ENCODE peak calls at places on chromosomes 12 and 14, in seven cellular contexts. S, Z, R, O, Q, F and P are unnamed samples.

GRCh38 chr14:30753452-30753851 is 120.9 kb upstream of the COCH start:
- DNase-seq in S (no peak), Z (no peak), R (no peak), O (no peak), Q (no peak), F (no peak), P (no peak)

GRCh38 chr14:28780843-28781503 is 14.4 kb downstream of the FOXG1 start:
- DNase-seq in S (no peak), Z (no peak), R (no peak), O (no peak), Q (no peak), F (no peak), P (no peak)

GRCh38 chr12:79364197-79364596 is 326.6 kb downstream of the PAWR start:
- DNase-seq in S (no peak), Z (no peak), R (no peak), O (no peak), Q (no peak), F (no peak), P (no peak)

GRCh38 chr14:101588990-101589389 is 27.7 kb downstream of the DIO3 start:
- DNase-seq in S (no peak), Z (no peak), R (no peak), O (no peak), Q (no peak), F (no peak), P (no peak)

GRCh38 chr12:49253033-49253623 is 11.8 kb upstream of the TUBA1C start:
- DNase-seq in S (no peak), Z (no peak), R (no peak), O (no peak), Q (no peak), F (no peak), P (no peak)

GRCh38 chr12:3202734-3203446 is 125.7 kb downstream of the TSPAN9 start:
- DNase-seq in S (peak), Z (no peak), R (peak), O (peak), Q (peak), F (peak), P (peak)

GRCh38 chr12:50581226-50582184 is 76.7 kb downstream of the DIP2B start:
- DNase-seq in S (no peak), Z (no peak), R (peak), O (no peak), Q (peak), F (no peak), P (no peak)

GRCh38 chr12:4049566-4050080 is 176.4 kb upstream of the PARP11 start:
- DNase-seq in S (no peak), Z (no peak), R (no peak), O (no peak), Q (no peak), F (no peak), P (no peak)

GRCh38 chr12:47102845-47103666 is 23.3 kb upstream of the AMIGO2 start:
- DNase-seq in S (no peak), Z (peak), R (no peak), O (no peak), Q (no peak), F (no peak), P (no peak)

GRCh38 chr12:51822956-51823355 is 25.6 kb downstream of the FIGNL2 start:
- DNase-seq in S (no peak), Z (no peak), R (no peak), O (no peak), Q (no peak), F (no peak), P (no peak)

GRCh38 chr12:20044836-20045235 is 323.5 kb upstream of the PDE3A start:
- DNase-seq in S (no peak), Z (no peak), R (no peak), O (no peak), Q (no peak), F (no peak), P (no peak)

GRCh38 chr12:122099280-122099749 is 20.8 kb downstream of the MLXIP start:
- DNase-seq in S (no peak), Z (no peak), R (no peak), O (no peak), Q (no peak), F (peak), P (no peak)

GRCh38 chr12:94263905-94264655 is 115.7 kb downstream of the PLXNC1 start:
- DNase-seq in S (peak), Z (peak), R (no peak), O (peak), Q (no peak), F (no peak), P (no peak)

GRCh38 chr12:7158866-7159600 is 28.9 kb downstream of the CLSTN3 start:
- DNase-seq in S (no peak), Z (no peak), R (no peak), O (no peak), Q (no peak), F (no peak), P (no peak)

GRCh38 chr14:64734990-64735389 is 30.8 kb downstream of the PLEKHG3 start:
- DNase-seq in S (no peak), Z (no peak), R (no peak), O (no peak), Q (no peak), F (no peak), P (no peak)

GRCh38 chr12:57612711-57613426 is 1.6 kb downstream of the ARHGEF25 start:
- DNase-seq in S (no peak), Z (no peak), R (no peak), O (no peak), Q (no peak), F (no peak), P (no peak)

GRCh38 chr14:58663494-58664111 is 25.8 kb downstream of the DACT1 start:
- DNase-seq in S (no peak), Z (peak), R (peak), O (peak), Q (no peak), F (no peak), P (no peak)

GRCh38 chr12:104805186-104805585 is 152.9 kb downstream of the SLC41A2 start:
- DNase-seq in S (no peak), Z (no peak), R (peak), O (no peak), Q (no peak), F (no peak), P (no peak)

GRCh38 chr12:70400124-70400523 is 34.0 kb downstream of the KCNMB4 start:
- DNase-seq in S (no peak), Z (no peak), R (no peak), O (no peak), Q (no peak), F (no peak), P (no peak)

GRCh38 chr12:109899783-109900751 is at the start of gene TCHP:
- DNase-seq in S (peak), Z (peak), R (peak), O (peak), Q (peak), F (peak), P (peak)
- TF ChIP-seq CTCF in S (no peak), Z (peak), R (peak), O (peak), Q (no peak), F (peak), P (peak)

GRCh38 chr14:103281496-103282231 is 52.4 kb upstream of the EIF5 start:
- DNase-seq in S (peak), Z (no peak), R (peak), O (peak), Q (peak), F (no peak), P (peak)
- TF ChIP-seq CTCF in S (no peak), Z (peak), R (peak), O (peak), Q (peak), F (no peak), P (peak)

DNA sequence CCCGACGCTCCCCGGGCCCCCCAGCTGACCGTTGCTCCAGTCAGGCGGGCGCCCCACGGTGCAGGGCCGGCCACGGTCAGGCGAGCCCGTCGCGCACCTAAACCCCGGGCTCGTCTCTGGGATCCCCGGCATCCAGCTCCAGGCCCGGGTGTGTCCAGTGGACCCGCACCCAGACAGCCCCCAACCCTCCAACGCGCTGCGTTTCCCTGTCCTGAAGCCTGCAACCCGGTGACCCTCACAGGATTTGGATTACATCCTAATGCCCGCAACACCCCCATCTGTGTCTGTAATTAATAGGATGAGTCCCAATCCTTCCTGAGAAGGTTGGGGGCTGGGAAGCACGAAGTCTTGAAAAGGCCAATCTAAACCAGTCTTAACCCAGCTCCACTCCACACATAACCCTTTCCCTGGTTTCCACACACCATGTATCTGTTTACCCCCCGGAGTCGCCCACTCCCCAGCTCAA is 10.4 kb downstream of the CPNE6 start:
- DNase-seq in S (no peak), Z (no peak), R (no peak), O (no peak), Q (no peak), F (no peak), P (no peak)
- TF ChIP-seq CTCF in S (no peak), Z (no peak), R (no peak), O (no peak), Q (no peak), F (no peak), P (no peak)

GRCh38 chr12:126855768-126856167 is 1411.2 kb upstream of the TMEM132C start:
- DNase-seq in S (no peak), Z (no peak), R (no peak), O (no peak), Q (no peak), F (no peak), P (no peak)

GRCh38 chr12:126860210-126860609 is 1406.8 kb upstream of the TMEM132C start:
- DNase-seq in S (no peak), Z (no peak), R (no peak), O (no peak), Q (no peak), F (no peak), P (no peak)

GRCh38 chr12:126858586-126858985 is 1408.4 kb upstream of the TMEM132C start:
- DNase-seq in S (no peak), Z (no peak), R (no peak), O (peak), Q (no peak), F (no peak), P (no peak)

GRCh38 chr12:126862500-126862899 is 1404.5 kb upstream of the TMEM132C start:
- DNase-seq in S (no peak), Z (no peak), R (no peak), O (no peak), Q (no peak), F (no peak), P (no peak)

GRCh38 chr12:126856958-126857357 is 1410.0 kb upstream of the TMEM132C start:
- DNase-seq in S (no peak), Z (no peak), R (no peak), O (no peak), Q (no peak), F (no peak), P (no peak)
- TF ChIP-seq CTCF in S (no peak), Z (no peak), R (no peak), O (no peak), Q (no peak), F (no peak), P (peak)

DNA sequence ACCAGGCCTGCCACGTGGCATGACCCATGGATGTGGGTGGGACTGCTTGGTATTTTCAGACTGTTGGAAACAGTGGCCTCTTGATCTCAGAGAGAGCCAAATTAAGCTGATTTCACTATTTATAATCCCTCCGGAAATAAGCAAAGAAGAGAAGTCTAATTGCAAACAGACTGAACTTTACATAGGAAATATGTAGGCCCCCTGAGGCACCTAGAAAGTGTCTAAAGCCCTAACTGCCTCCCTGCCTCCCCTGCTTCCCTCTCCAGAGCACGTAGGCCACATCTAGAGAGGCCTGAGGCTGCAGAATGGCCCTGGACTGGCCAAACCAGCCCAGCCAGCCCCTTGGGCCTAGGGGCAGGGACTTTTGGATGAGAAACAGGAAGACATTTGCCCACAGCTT is 123.8 kb downstream of the ZFP36L1 start:
- DNase-seq in S (no peak), Z (no peak), R (peak), O (peak), Q (peak), F (no peak), P (no peak)
- TF ChIP-seq CTCF in S (no peak), Z (no peak), R (no peak), O (no peak), Q (no peak), F (no peak), P (no peak)

DNA sequence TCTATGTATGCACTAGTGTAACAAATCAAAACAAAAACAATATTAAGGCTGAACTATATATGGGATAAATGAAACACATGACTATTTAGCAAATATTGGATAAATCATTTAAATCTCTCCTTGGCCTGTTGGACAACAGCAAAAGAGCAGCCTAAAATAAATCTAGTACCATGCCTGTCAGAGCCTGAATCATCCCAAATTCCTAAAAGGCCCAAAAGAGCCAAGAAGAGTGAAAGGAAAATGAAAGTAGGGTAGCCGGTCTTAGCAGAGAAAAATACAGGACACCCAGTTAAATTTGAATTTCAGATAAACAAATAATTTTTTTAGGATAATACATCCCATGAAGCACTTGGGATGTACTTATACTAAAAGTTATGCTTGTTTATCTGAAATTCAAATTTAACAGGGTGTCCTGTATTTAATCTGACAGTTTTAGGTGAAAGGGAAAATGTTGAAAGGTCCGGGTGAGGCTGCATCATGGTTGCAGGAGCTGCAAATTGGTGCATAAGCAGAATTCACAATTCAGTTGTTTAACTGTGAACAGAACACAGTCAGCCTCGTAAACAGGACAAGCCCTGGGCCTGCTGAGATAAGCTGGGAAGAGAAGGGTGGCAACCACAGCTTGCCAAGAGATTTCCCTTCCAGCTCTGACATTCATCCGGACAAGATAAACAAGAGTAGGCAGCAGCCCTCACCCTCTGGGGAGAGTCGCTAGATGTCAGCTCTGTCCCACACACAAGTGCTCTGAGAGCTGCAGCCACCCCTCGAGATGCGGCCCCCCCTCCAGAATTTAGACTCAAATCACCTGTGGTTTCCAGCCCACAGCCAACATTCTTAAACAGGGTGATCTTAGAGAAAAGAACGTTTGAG is 30.3 kb downstream of the DMAC2L start:
- DNase-seq in S (peak), Z (no peak), R (peak), O (peak), Q (no peak), F (peak), P (no peak)
- TF ChIP-seq CTCF in S (no peak), Z (peak), R (peak), O (peak), Q (no peak), F (peak), P (no peak)

GRCh38 chr12:31009976-31010375 is 63.7 kb upstream of the DDX11 start:
- DNase-seq in S (no peak), Z (no peak), R (no peak), O (no peak), Q (no peak), F (no peak), P (no peak)

GRCh38 chr12:31008241-31008711 is 65.4 kb upstream of the DDX11 start:
- DNase-seq in S (peak), Z (no peak), R (no peak), O (no peak), Q (no peak), F (no peak), P (no peak)

GRCh38 chr12:31007153-31007495 is 66.5 kb upstream of the DDX11 start:
- DNase-seq in S (no peak), Z (no peak), R (no peak), O (no peak), Q (no peak), F (no peak), P (no peak)

GRCh38 chr12:31007636-31008175 is 66.0 kb upstream of the DDX11 start:
- DNase-seq in S (peak), Z (no peak), R (no peak), O (no peak), Q (no peak), F (no peak), P (no peak)

DNA sequence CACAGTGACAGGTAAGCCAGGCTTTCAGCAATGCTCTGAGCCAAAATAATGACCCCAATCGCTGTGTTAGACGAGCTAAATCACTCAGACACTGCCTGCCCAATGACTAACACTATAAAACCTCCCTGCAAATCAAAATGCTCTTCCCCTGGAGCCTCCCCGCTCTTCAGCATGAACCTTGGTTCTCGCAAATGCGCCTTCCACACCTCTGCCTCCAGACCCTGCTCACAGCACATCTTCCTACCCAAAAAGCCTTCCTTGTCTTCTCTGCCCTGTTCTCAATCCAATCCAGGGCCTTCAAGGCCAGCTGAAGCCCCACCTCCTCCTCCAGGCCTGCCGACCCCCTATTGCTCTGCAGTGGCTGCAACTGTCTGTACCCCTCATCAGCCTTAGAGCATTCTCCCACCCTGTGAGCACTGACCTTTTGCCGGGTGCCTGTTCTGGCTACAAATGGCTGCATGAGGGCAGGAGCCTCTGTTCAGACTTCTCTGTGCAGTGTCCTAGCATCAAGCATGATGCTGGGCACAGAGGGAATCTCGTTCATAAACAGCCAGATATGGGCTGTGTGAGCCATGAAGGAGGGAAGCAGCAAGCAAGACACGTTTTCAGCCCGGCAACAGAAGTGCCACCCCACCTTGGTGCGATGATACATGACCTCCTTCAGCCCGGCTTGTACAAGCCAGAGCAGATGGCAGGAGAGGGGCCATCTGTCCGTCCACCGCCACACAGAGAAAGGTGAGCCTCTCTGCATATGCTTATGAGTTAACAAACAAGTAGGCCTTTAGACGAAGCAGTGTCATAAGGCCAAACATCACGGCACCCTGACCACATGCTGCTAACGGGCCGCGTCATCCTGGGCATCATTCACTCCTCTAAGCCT is 64.5 kb upstream of the DDX11 start:
- DNase-seq in S (peak), Z (no peak), R (no peak), O (no peak), Q (no peak), F (no peak), P (no peak)
- TF ChIP-seq CTCF in S (no peak), Z (no peak), R (no peak), O (no peak), Q (no peak), F (no peak), P (no peak)

GRCh38 chr14:92382677-92383076 is 59.7 kb downstream of the SLC24A4 start:
- DNase-seq in S (no peak), Z (no peak), R (peak), O (no peak), Q (peak), F (no peak), P (no peak)
- TF ChIP-seq CTCF in S (no peak), Z (peak), R (peak), O (peak), Q (peak), F (no peak), P (peak)

DNA sequence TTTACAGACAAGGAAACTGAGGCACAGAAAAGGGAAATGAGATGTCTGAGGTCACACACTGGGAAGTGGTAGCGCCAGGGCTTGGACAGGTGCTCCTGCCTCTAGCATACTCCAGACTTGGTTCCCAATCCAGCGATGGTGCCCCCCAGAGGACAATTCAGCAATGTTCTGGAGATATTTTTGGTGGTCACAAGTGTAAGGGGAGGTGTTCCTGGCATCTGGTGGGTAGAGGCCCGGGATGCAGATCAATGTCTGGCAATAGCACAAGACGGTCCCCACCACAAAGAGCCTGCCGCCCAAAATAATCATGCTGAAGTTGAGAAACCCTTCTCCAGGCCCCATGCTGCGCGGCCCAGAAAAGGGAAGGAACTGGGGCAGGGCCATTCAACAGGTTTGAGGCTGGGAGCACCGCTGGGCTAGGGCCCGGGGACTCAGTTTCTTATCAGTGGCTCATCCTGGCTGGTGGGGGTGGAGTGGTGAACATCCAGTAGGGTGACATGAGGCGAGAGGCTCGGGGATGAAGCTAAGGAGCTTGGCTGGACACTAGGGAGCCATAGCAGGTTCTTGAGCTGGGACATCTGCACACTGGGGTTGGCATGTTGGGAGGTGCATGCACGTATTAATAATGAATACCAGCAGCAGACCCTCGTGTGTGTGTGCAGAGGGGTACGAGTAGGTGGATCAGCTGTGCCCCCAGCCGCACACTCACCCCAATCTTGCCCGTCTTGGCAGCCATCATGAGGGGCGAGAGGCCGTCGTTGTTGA is 35.1 kb downstream of the TRPV4 start:
- DNase-seq in S (peak), Z (no peak), R (no peak), O (peak), Q (peak), F (no peak), P (no peak)
- TF ChIP-seq CTCF in S (peak), Z (peak), R (peak), O (peak), Q (no peak), F (no peak), P (peak)